ENCODE peak calls at places on chromosomes 4 and X, in four cellular contexts. I, T, H and R are unnamed samples.

GRCh38 chr4:15894393-15894792 is 44.1 kb downstream of the FGFBP1 start:
- DNase-seq in I (no peak), T (peak; percentile 29), H (no peak), R (no peak)

GRCh38 chr4:110631582-110632505 is 9.0 kb upstream of the PITX2 start:
- DNase-seq in I (peak; percentile 84), T (peak; percentile 82), H (no peak), R (peak; percentile 72)

GRCh38 chr4:137474711-137475301 is 57.5 kb downstream of the PCDH18 start:
- DNase-seq in I (peak; percentile 70), T (no peak), H (no peak), R (no peak)

GRCh38 chrX:16712116-16712824 is at the start of gene CTPS2:
- DNase-seq in I (peak; percentile 48), T (peak; percentile 69), H (no peak), R (peak; percentile 59)

GRCh38 chrX:131747173-131747572 is 203.3 kb downstream of the OR13H1 start:
- DNase-seq in I (peak; percentile 90), T (peak; percentile 95), H (peak; percentile 98), R (no peak)

GRCh38 chr4:110196871-110197420 is 1.5 kb downstream of the ELOVL6 start:
- DNase-seq in I (peak; percentile 31), T (peak; percentile 39), H (no peak), R (peak; percentile 44)

GRCh38 chr4:24604558-24605214 is 20.3 kb upstream of the DHX15 start:
- DNase-seq in I (no peak), T (no peak), H (no peak), R (no peak)

GRCh38 chr4:39636786-39637185 is 1.9 kb downstream of the SMIM14 start:
- DNase-seq in I (peak; percentile 31), T (no peak), H (no peak), R (no peak)

GRCh38 chrX:45799576-45799975 is 598.9 kb upstream of the DIPK2B start:
- DNase-seq in I (no peak), T (no peak), H (no peak), R (no peak)

GRCh38 chr4:151362404-151363164 is 37.2 kb upstream of the SH3D19 start:
- DNase-seq in I (peak; percentile 80), T (peak; percentile 83), H (peak; percentile 27), R (peak; percentile 85)

GRCh38 chr4:124946696-124947095 is 234.2 kb upstream of the ANKRD50 start:
- DNase-seq in I (no peak), T (no peak), H (no peak), R (no peak)

GRCh38 chr4:53905935-53906377 is 158.4 kb downstream of the CHIC2 start:
- DNase-seq in I (peak; percentile 78), T (peak; percentile 49), H (peak; percentile 7), R (no peak)

GRCh38 chrX:41317487-41318208 is 16.3 kb upstream of the DDX3X start:
- DNase-seq in I (no peak), T (no peak), H (no peak), R (no peak)

GRCh38 chr4:109701566-109702399 is 1.5 kb downstream of the CASP6 start:
- DNase-seq in I (no peak), T (no peak), H (no peak), R (peak; percentile 24)

GRCh38 chr4:124061413-124061812 is 651.1 kb downstream of the ANKRD50 start:
- DNase-seq in I (peak; percentile 44), T (no peak), H (no peak), R (no peak)

DNA sequence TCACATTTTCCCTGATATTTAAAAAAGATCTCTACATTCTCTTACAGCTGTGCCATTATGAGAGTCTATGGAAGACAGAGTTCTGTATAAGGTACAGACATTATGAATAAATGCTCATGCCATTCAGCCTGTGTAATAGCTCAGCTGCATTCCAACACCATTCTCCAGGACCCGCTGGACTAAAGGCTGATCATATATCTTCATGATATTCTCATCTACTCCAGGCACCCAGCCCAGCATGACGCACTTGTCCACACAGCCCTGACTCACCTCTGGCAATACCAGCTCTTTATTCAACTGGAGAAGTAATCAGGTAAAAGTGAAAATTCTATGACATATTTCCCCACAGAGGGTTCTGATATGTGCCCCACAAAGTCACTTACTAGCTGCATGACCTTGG is 437.5 kb upstream of the FGF16 start:
- DNase-seq in I (peak; percentile 35), T (peak; percentile 15), H (no peak), R (no peak)
- TF ChIP-seq ELK1 in I (no peak), T (no peak), H (no peak), R (no peak)

DNA sequence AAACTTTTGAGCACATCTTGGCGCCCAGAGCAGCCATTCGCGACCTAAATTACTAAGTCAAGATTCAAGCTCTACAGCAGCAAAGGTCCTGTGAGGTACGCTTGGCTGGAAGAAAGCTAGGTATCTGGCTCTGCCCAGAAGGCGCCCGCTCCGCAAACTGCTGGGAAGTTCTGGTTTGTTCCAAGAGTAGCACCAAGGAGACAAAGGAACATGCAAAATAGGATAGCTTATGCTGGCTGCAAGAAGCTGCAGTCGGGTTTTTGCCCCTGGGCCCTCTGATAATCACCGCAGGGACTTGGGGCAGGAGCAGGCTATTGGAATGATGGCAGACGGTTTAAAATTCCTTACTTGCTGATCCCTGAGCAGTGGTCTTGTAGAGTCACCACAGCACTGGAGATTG is 3.0 kb upstream of the TBX22 start:
- DNase-seq in I (no peak), T (no peak), H (no peak), R (no peak)
- TF ChIP-seq ELK1 in I (no peak), T (no peak), H (no peak), R (no peak)

GRCh38 chr4:74632634-74633033 is 161.7 kb downstream of the BTC start:
- DNase-seq in I (peak; percentile 88), T (peak; percentile 86), H (no peak), R (no peak)

GRCh38 chr4:74630551-74630950 is 163.8 kb downstream of the BTC start:
- DNase-seq in I (no peak), T (no peak), H (no peak), R (no peak)

GRCh38 chr4:74628808-74629616 is 165.3 kb downstream of the BTC start:
- DNase-seq in I (peak; percentile 26), T (no peak), H (no peak), R (no peak)

GRCh38 chr4:74631338-74631737 is 163.0 kb downstream of the BTC start:
- DNase-seq in I (no peak), T (peak; percentile 55), H (no peak), R (no peak)

GRCh38 chr4:74631988-74632387 is 162.3 kb downstream of the BTC start:
- DNase-seq in I (no peak), T (no peak), H (no peak), R (no peak)
- TF ChIP-seq ELK1 in I (no peak), T (no peak), H (no peak), R (no peak)

DNA sequence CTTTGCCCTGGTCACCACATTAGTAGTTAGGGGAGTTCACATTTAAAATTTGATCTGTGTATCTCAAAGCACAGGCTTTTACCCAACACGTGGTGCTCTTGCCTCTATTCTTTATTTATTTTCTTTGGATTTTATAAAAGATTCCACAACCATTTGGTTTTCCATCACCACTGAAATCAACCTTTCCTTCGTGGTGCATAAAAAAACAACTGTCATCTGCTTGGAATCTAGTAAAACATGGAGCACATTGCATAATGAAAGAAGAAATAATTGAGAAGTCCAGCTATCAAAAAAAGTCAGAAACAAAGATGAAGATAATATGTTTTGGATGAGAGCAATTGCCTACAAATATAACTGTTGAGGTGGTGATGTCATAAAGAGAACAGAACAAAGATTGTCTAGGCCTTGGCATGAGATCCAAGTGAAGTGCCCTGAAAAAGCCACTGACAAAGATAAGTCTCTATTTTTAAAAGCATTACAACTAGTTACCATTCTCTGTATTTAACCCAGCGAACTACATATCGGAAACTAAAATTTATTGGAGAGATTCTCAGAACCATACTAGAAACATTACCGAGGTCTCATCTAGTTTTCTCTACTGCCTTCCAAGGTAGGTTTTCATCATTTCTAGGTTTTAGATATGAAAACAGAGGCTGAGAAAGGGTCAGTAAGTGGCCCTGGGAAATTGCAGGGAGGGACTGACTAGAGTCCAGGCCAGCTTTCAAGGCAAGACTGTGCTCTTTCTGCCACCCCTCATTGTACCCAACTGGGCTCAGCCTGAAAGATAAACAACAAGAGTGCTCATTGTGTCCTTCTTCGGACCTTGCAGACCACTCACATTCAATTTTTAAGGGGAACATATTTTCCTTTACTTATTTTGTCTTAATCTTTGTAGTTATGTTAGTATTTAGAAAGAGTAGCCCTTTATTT is 127.3 kb downstream of the MAD2L1 start:
- DNase-seq in I (peak; percentile 66), T (no peak), H (no peak), R (no peak)
- TF ChIP-seq ELK1 in I (no peak), T (no peak), H (no peak), R (no peak)

GRCh38 chr4:47032405-47033106 is 1.2 kb downstream of the GABRB1 start:
- DNase-seq in I (peak; percentile 65), T (peak; percentile 30), H (no peak), R (no peak)
- TF ChIP-seq ELK1 in I (no peak), T (no peak), H (no peak), R (no peak)

DNA sequence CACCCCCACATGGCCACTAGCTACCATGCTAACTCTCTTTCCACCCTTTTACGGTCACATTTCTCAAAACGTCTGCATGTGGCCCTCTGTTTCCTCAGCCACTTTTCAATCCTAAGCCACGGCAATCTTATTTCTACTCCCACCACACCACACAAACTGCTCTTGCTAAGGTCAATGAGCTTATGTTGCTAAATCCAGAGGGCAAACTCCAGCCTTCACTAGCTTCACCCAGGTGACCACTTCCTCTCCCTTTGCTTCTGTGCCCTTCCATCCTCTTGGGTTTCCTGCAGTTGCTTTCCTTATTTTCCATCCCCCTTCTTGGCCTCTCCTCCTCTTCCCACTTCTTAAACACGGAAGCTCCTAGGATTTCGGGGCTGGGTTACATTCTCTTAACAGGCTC is 16.5 kb downstream of the CETN2 start:
- DNase-seq in I (no peak), T (no peak), H (no peak), R (no peak)
- TF ChIP-seq ELK1 in I (no peak), T (no peak), H (no peak), R (no peak)

DNA sequence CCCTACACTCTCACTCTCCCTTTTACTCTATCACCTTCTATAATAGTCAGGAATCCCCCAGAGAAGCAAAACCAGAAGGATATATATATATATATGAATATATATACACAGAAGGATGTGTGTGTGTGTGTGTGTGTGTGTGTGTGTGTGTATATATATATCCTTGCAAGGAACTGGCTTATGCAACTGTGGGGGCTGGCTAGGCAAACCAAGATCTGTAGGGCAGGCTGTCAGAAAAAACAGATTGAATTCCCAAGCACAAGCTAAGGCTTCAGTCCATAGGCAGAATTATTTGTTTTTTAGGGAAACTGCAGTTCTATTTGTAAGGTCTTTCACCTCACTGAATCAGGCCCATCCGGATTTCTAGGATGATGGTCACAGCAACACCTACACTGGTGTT is 13.0 kb upstream of the KLHL2 start:
- DNase-seq in I (no peak), T (no peak), H (no peak), R (no peak)
- TF ChIP-seq ELK1 in I (no peak), T (no peak), H (no peak), R (no peak)

DNA sequence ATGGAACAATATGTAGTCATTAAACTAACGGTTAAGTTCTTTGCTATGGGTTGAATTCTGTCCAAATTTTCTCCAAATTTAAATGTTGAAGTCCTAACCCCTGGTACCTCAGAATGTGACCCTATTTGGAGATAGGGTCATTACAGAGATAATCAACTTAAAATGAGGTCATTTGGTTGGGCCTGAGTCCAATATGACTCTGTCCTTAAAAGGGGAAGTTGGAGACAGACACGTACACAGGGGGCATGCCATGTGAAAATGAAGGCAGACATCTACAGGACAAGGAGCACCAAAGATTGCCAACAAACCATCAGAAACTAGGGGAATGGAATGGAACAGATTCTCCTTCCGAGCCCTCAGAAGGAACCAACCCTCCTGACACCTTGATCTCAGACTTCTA is 492.0 kb upstream of the FTHL17 start:
- DNase-seq in I (no peak), T (no peak), H (no peak), R (no peak)
- TF ChIP-seq ELK1 in I (no peak), T (no peak), H (no peak), R (no peak)